ENCODE peak calls at places on chromosome 14, in six cellular contexts. X, S, Q, Z, O and P are unnamed samples.

GRCh38 chr14:61388173-61388975 is 67.0 kb downstream of the PRKCH start:
- DNase-seq in Z (no peak), O (no peak), X (no peak), Q (no peak), S (no peak), P (no peak)

GRCh38 chr14:96565811-96566210 is 63.6 kb downstream of the PAPOLA start:
- DNase-seq in S (no peak), Z (no peak), Q (no peak), X (no peak), O (no peak), P (no peak)

GRCh38 chr14:74014299-74014698 is 4.8 kb downstream of the ENTPD5 start:
- DNase-seq in O (no peak), S (no peak), X (no peak), Z (no peak), Q (no peak), P (no peak)

GRCh38 chr14:95222151-95222631 is 64.9 kb upstream of the DICER1 start:
- DNase-seq in Z (no peak), O (no peak), Q (no peak), S (no peak), X (peak; percentile 77), P (no peak)

GRCh38 chr14:71714225-71714624 is 218.0 kb upstream of the RGS6 start:
- DNase-seq in O (no peak), X (no peak), S (no peak), Z (no peak), Q (no peak), P (no peak)

GRCh38 chr14:77681196-77682157 is 26.3 kb downstream of the ALKBH1 start:
- DNase-seq in O (no peak), S (no peak), Q (no peak), Z (no peak), X (no peak), P (no peak)

GRCh38 chr14:105357626-105358025 is 40.7 kb upstream of the TEX22 start:
- DNase-seq in X (no peak), S (no peak), Z (no peak), O (no peak), Q (no peak), P (no peak)

GRCh38 chr14:61752626-61753025 is 9.6 kb upstream of the SNAPC1 start:
- DNase-seq in Z (no peak), Q (no peak), O (no peak), S (no peak), X (no peak), P (no peak)

GRCh38 chr14:60206249-60206670 is 41.1 kb upstream of the DHRS7 start:
- DNase-seq in Q (no peak), X (no peak), O (no peak), S (no peak), Z (no peak), P (no peak)

GRCh38 chr14:105486974-105487448 is 325 bp downstream of the CRIP1 start:
- DNase-seq in X (peak; percentile 86), Z (peak; percentile 70), O (no peak), Q (peak; percentile 88), S (no peak), P (no peak)

DNA sequence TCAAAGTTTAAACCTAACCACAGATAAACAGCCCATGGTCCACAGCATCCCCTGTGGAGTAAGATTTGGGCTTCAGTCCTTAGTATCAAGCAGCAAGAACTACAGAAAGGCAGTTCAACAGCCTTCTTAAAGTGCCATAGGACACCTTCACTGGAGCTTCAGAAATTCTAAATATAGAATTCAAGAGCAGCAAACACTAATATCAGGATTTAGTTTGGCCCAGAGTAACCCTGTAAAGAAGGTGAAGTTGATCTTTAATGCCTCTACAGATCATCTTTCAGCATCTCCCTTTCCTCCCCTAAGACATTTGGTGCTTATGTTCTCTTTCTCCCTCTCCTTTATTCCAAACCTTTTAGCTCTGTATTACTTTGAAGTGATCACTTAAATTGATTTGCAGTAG is 59.5 kb upstream of the ARHGAP5 start:
- DNase-seq in Q (no peak), S (no peak), Z (no peak), X (no peak), O (no peak), P (no peak)
- H3K4me3 ChIP-seq in Q (no peak overlapping the region), S (no peak overlapping the region), Z (no peak overlapping the region), X (no peak overlapping the region), O (no peak overlapping the region), P (no peak overlapping the region)

GRCh38 chr14:93984987-93985410 is 8.6 kb upstream of the ASB2 start:
- DNase-seq in O (peak; percentile 85), S (no peak), Z (no peak), X (peak; percentile 88), Q (no peak), P (no peak)
- TF ChIP-seq CTCF in O (peak; percentile 47), S (no peak), Z (no peak), X (peak; percentile 53), Q (peak; percentile 44), P (peak; percentile 43)

GRCh38 chr14:91415794-91416743 is 1.6 kb downstream of the CCDC88C start:
- DNase-seq in Z (no peak), X (no peak), S (no peak), O (no peak), Q (no peak), P (no peak)
- H3K27ac ChIP-seq in Z (peak overlapping the region; percentile 85), X (no peak overlapping the region), S (peak overlapping the region; percentile 6), O (no peak overlapping the region), Q (peak overlapping the region; percentile 78), P (peak overlapping the region; percentile 83)

DNA sequence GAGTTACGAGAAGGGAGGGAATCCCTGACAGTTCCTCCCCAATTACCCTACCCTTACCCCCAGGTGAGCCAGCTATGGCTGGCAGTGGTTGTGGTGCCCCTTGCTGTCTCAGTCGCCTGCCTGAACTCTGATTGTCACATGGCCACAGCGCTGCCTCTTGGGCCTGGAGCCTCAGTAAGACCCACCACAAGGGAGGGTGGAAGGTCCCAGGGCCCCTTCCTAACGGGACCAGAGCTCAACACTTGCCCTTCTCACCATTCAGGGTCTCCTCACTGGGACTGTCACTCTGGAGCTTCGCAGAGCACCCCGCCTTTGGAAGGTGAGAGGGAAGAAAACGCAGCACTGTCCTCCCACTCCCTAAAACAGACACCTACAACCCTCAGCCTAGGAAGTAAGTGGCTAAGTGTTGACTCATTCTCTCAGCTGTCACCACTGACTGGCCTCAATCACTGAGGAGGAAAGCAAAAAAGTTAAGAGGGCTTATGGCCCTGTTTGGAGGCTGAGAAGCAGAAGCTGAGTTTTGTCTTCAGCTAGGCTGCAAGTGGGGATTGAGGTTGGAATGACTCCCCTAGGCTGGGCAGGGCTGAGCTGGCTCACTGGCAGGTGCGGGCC is 1.0 kb downstream of the TMEM253 start:
- DNase-seq in X (no peak), Q (no peak), O (no peak), S (no peak), Z (no peak), P (no peak)
- H3K4me3 ChIP-seq in X (no peak overlapping the region), Q (no peak overlapping the region), O (no peak overlapping the region), S (no peak overlapping the region), Z (no peak overlapping the region), P (no peak overlapping the region)

GRCh38 chr14:39038542-39038941 is 64.5 kb downstream of the SEC23A start:
- DNase-seq in O (no peak), Z (no peak), S (no peak), Q (no peak), X (no peak), P (no peak)

GRCh38 chr14:39036760-39037159 is 66.3 kb downstream of the SEC23A start:
- DNase-seq in X (no peak), Z (no peak), O (no peak), Q (no peak), S (no peak), P (no peak)

GRCh38 chr14:39034481-39035296 is 68.3 kb downstream of the SEC23A start:
- DNase-seq in Q (no peak), S (no peak), O (no peak), X (no peak), Z (no peak), P (no peak)

GRCh38 chr14:39033371-39033770 is 69.7 kb downstream of the SEC23A start:
- DNase-seq in O (peak; percentile 13), Z (no peak), Q (no peak), X (no peak), S (no peak), P (no peak)

GRCh38 chr14:39035336-39035735 is 67.7 kb downstream of the SEC23A start:
- DNase-seq in Q (no peak), Z (no peak), X (no peak), S (no peak), O (no peak), P (no peak)
- TF ChIP-seq CTCF in Q (no peak), Z (no peak), X (no peak), S (no peak), O (no peak), P (no peak)

DNA sequence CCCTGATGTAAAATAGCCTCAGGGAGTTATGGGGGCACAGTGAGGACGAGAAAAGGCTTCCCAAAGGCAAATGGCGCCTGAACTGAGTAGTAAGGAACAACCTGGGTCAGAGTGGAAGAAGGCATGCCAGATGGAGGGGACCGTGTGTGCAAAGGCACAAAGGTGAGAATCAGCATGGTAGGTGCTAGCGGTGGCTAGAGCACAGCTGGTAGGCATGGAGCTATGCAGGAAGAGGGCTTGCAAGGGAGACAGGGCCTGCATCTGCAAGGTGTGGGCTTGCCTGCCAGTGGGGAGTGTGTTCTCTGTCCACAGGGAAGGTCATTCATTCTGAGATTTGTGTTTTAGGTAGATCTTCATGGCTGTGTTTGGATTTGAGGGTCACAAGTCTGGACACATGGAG is 18.5 kb upstream of the HSP90AA1 start:
- DNase-seq in S (no peak), X (no peak), O (no peak), Q (no peak), Z (no peak), P (no peak)
- H3K27ac ChIP-seq in S (no peak overlapping the region), X (no peak overlapping the region), O (no peak overlapping the region), Q (no peak overlapping the region), Z (no peak overlapping the region), P (no peak overlapping the region)

GRCh38 chr14:57979376-57980048 is 113.6 kb upstream of the SLC35F4 start:
- DNase-seq in Z (no peak), Q (no peak), X (no peak), O (no peak), S (no peak), P (no peak)

GRCh38 chr14:57982161-57982560 is 116.3 kb upstream of the SLC35F4 start:
- DNase-seq in O (no peak), Z (no peak), X (no peak), S (no peak), Q (no peak), P (no peak)

GRCh38 chr14:57983235-57983634 is 117.3 kb upstream of the SLC35F4 start:
- DNase-seq in X (no peak), Q (no peak), O (no peak), S (no peak), Z (no peak), P (no peak)

GRCh38 chr14:57987051-57987450 is 121.2 kb upstream of the SLC35F4 start:
- DNase-seq in X (no peak), Z (no peak), O (no peak), S (no peak), Q (no peak), P (no peak)

DNA sequence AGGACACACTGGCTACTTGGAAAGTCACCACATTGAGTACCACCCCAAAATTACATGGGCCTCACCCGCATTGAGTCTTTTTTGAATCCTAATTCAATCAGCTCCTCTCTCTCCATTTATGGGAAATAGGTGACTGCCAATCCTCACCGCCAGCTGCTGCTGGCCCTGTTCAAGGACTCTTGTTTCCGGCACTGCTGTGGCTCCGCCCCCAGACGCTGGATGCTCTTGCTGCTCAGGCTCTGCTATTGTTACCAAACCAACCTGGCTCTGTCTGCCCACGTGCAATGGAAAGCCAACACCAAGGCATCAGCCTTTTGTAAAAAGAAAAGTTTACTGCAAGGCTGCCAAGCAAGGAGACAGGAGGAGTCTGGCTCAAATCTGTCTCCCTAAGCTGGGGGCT is 116.9 kb upstream of the SLC35F4 start:
- DNase-seq in Z (no peak), X (no peak), S (no peak), Q (peak; percentile 11), O (no peak), P (no peak)
- H3K4me3 ChIP-seq in Z (no peak overlapping the region), X (no peak overlapping the region), S (no peak overlapping the region), Q (no peak overlapping the region), O (no peak overlapping the region), P (no peak overlapping the region)

GRCh38 chr14:57530571-57530970 is 36.9 kb upstream of the CCDC198 start:
- DNase-seq in S (no peak), Q (no peak), Z (no peak), X (no peak), O (no peak), P (no peak)

GRCh38 chr14:57526942-57527341 is 33.3 kb upstream of the CCDC198 start:
- DNase-seq in Z (no peak), O (no peak), Q (no peak), X (no peak), S (no peak), P (no peak)
- TF ChIP-seq CTCF in Z (no peak), O (no peak), Q (no peak), X (no peak), S (no peak), P (no peak)